ENCODE peak calls at places on chromosome 5, in seven cellular contexts. L is PC-3, O is upper lobe of left lung, M is PC-9, F is Panc1, K is right cardiac atrium, H is H1. X is an unnamed sample. For H3K9me3, the result is how much of the 10 kb centered on the place peaks cover.

GRCh38 chr5:119435436-119436132 is 16.7 kb upstream of the HSD17B4 start:
- DNase-seq in L (peak), O (peak), M (peak), F (no peak), K (peak), H (no peak), X (peak)

GRCh38 chr5:153480401-153480800 is 10.1 kb upstream of the GRIA1 start:
- DNase-seq in L (no peak), O (no peak), M (no peak), F (no peak), K (no peak), H (no peak), X (no peak)

GRCh38 chr5:55406292-55406691 is 98.5 kb downstream of the MTREX start:
- DNase-seq in L (no peak), O (no peak), M (no peak), F (no peak), K (no peak), H (no peak), X (no peak)

GRCh38 chr5:98679963-98680362 is 93.5 kb upstream of the RGMB start:
- DNase-seq in L (no peak), O (no peak), M (no peak), F (no peak), K (no peak), H (no peak), X (no peak)

GRCh38 chr5:146007270-146007669 is 70.9 kb downstream of the SH3RF2 start:
- DNase-seq in L (peak), O (no peak), M (no peak), F (no peak), K (no peak), H (no peak), X (no peak)

GRCh38 chr5:104363567-104363966 is 801.0 kb upstream of the NUDT12 start:
- DNase-seq in L (no peak), O (no peak), M (no peak), F (no peak), K (no peak), H (no peak), X (no peak)

GRCh38 chr5:2220741-2221140 is 338.0 kb upstream of the IRX4 start:
- DNase-seq in L (no peak), O (no peak), M (no peak), F (no peak), K (no peak), H (no peak), X (no peak)

GRCh38 chr5:160213537-160213936 is 15.8 kb upstream of the FABP6 start:
- DNase-seq in L (peak), O (peak), M (no peak), F (no peak), K (no peak), H (no peak), X (no peak)

GRCh38 chr5:173326501-173326960 is 1.7 kb downstream of the STC2 start:
- DNase-seq in L (peak), O (no peak), M (peak), F (no peak), K (no peak), H (no peak), X (no peak)

GRCh38 chr5:84381501-84382362 is 2.9 kb downstream of the EDIL3 start:
- DNase-seq in L (no peak), O (peak), M (no peak), F (no peak), K (no peak), H (no peak), X (no peak)

GRCh38 chr5:61228691-61229280 is 66.5 kb upstream of the SMIM15 start:
- DNase-seq in L (no peak), O (no peak), M (peak), F (no peak), K (no peak), H (no peak), X (no peak)

GRCh38 chr5:147095740-147096139 is 139.1 kb upstream of the STK32A start:
- DNase-seq in L (no peak), O (no peak), M (no peak), F (no peak), K (no peak), H (no peak), X (no peak)

GRCh38 chr5:159163700-159164044 is 45.7 kb downstream of the RNF145 start:
- DNase-seq in L (no peak), O (no peak), M (no peak), F (no peak), K (no peak), H (no peak), X (no peak)

GRCh38 chr5:66958984-66959641 is 237.5 kb downstream of the CD180 start:
- DNase-seq in L (peak), O (peak), M (peak), F (no peak), K (peak), H (no peak), X (no peak)
- H3K4me3 ChIP-seq in L (peak), O (peak), M (no peak), F (peak), K (peak), H (peak), X (no peak)

DNA sequence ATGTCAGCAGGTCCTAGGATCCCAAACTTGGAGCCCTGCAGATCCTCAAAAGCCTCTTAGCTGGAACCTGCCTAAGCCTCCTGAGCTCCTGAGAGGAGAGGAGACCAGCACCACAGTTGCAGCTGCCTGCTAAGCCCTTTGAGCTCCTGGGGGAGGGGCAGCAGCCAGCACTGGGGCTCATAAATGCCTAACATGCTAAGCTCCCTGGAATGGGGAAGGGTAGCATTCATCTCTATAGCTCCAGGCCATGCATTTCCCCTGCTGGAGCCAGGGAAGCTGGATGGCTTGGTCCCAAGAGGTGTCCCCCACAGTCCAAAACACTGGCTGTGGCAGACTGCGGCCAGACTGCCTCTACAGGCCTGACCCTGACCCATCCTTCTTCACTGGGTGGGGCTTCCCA is 182.7 kb downstream of the KCNN2 start:
- DNase-seq in L (no peak), O (no peak), M (no peak), F (no peak), K (no peak), H (no peak), X (no peak)
- H3K9me3 ChIP-seq in L (under half), O (under half), M (under half), F (under half), K (under half), H (under half), X (under half)

GRCh38 chr5:157215826-157216167 is 35.2 kb downstream of the ITK start:
- DNase-seq in L (no peak), O (peak), M (no peak), F (no peak), K (no peak), H (no peak), X (peak)
- H3K4me3 ChIP-seq in L (no peak), O (no peak), M (no peak), F (no peak), K (no peak), H (no peak), X (no peak)

GRCh38 chr5:149100331-149100730 is 37.5 kb upstream of the SH3TC2 start:
- DNase-seq in L (no peak), O (no peak), M (no peak), F (no peak), K (no peak), H (no peak), X (no peak)
- H3K9me3 ChIP-seq in L (under half), O (under half), M (under half), F (under half), K (under half), H (under half), X (under half)

X was measured in effector memory CD4-positive, alpha-beta T cell.